ENCODE peak calls at places on chromosomes 13 and 19, in ten cellular contexts. One of them, this sample, is unnamed.
A peak's percentile ranks its signal among the peaks of the same experiment; 100 is the strongest.

GRCh38 chr19:12784394-12784870 is 6.9 kb upstream of the JUNB start:
- DNase-seq in CD8-positive, alpha-beta T cell: no peak
- DNase-seq in ascending aorta: no peak
- DNase-seq in pancreas: no peak
- DNase-seq in IMR-90: peak; percentile 46
- DNase-seq in heart right ventricle: no peak
- DNase-seq in mesenchymal stem cell: peak; percentile 82
- DNase-seq in heart left ventricle: no peak
- DNase-seq in tibial nerve: no peak
- DNase-seq in tibial artery: no peak
- DNase-seq in this sample: no peak

GRCh38 chr13:65892859-65893258 is 1337.3 kb downstream of the PCDH9 start:
- DNase-seq in mesenchymal stem cell: no peak
- DNase-seq in tibial nerve: no peak
- DNase-seq in heart left ventricle: no peak
- DNase-seq in pancreas: no peak
- DNase-seq in heart right ventricle: no peak
- DNase-seq in ascending aorta: no peak
- DNase-seq in IMR-90: peak; percentile 7
- DNase-seq in CD8-positive, alpha-beta T cell: no peak
- DNase-seq in tibial artery: no peak
- DNase-seq in this sample: no peak

GRCh38 chr13:81051873-81052272 is 710.9 kb upstream of the SPRY2 start:
- DNase-seq in ascending aorta: no peak
- DNase-seq in heart right ventricle: no peak
- DNase-seq in tibial nerve: no peak
- DNase-seq in heart left ventricle: no peak
- DNase-seq in tibial artery: no peak
- DNase-seq in pancreas: no peak
- DNase-seq in CD8-positive, alpha-beta T cell: no peak
- DNase-seq in IMR-90: no peak
- DNase-seq in mesenchymal stem cell: peak; percentile 3
- DNase-seq in this sample: no peak

GRCh38 chr13:109803822-109804221 is 17.4 kb upstream of the IRS2 start:
- DNase-seq in CD8-positive, alpha-beta T cell: no peak
- DNase-seq in ascending aorta: no peak
- DNase-seq in mesenchymal stem cell: no peak
- DNase-seq in heart right ventricle: no peak
- DNase-seq in IMR-90: no peak
- DNase-seq in tibial artery: no peak
- DNase-seq in pancreas: no peak
- DNase-seq in heart left ventricle: no peak
- DNase-seq in tibial nerve: no peak
- DNase-seq in this sample: no peak

GRCh38 chr19:28846094-28846812 is 366.7 kb downstream of the UQCRFS1 start:
- DNase-seq in pancreas: no peak
- DNase-seq in tibial nerve: no peak
- DNase-seq in mesenchymal stem cell: no peak
- DNase-seq in heart left ventricle: no peak
- DNase-seq in heart right ventricle: no peak
- DNase-seq in tibial artery: no peak
- DNase-seq in ascending aorta: no peak
- DNase-seq in IMR-90: no peak
- DNase-seq in CD8-positive, alpha-beta T cell: no peak
- DNase-seq in this sample: no peak

GRCh38 chr19:3071764-3072163 is 9.5 kb upstream of the TLE5 start:
- DNase-seq in ascending aorta: no peak
- DNase-seq in tibial artery: no peak
- DNase-seq in heart right ventricle: no peak
- DNase-seq in IMR-90: no peak
- DNase-seq in CD8-positive, alpha-beta T cell: no peak
- DNase-seq in mesenchymal stem cell: no peak
- DNase-seq in heart left ventricle: no peak
- DNase-seq in pancreas: no peak
- DNase-seq in tibial nerve: no peak
- DNase-seq in this sample: no peak

GRCh38 chr19:55686311-55687050 is 11.5 kb downstream of the EPN1 start:
- DNase-seq in ascending aorta: no peak
- DNase-seq in IMR-90: no peak
- DNase-seq in tibial artery: no peak
- DNase-seq in heart right ventricle: no peak
- DNase-seq in mesenchymal stem cell: no peak
- DNase-seq in CD8-positive, alpha-beta T cell: no peak
- DNase-seq in heart left ventricle: no peak
- DNase-seq in tibial nerve: no peak
- DNase-seq in pancreas: peak; percentile 63
- DNase-seq in this sample: no peak

GRCh38 chr13:19864339-19865309 is 1.2 kb upstream of the ZMYM5 start:
- DNase-seq in CD8-positive, alpha-beta T cell: peak; percentile 47
- DNase-seq in mesenchymal stem cell: peak; percentile 69
- DNase-seq in heart right ventricle: peak; percentile 61
- DNase-seq in tibial artery: peak; percentile 79
- DNase-seq in heart left ventricle: peak; percentile 61
- DNase-seq in ascending aorta: no peak
- DNase-seq in IMR-90: peak; percentile 9
- DNase-seq in tibial nerve: peak; percentile 56
- DNase-seq in pancreas: peak; percentile 86
- DNase-seq in this sample: no peak

GRCh38 chr13:59345316-59345715 is 818.4 kb downstream of the DIAPH3 start:
- DNase-seq in mesenchymal stem cell: peak; percentile 17
- DNase-seq in IMR-90: no peak
- DNase-seq in heart left ventricle: peak; percentile 89
- DNase-seq in heart right ventricle: peak; percentile 68
- DNase-seq in tibial artery: no peak
- DNase-seq in pancreas: no peak
- DNase-seq in ascending aorta: no peak
- DNase-seq in CD8-positive, alpha-beta T cell: no peak
- DNase-seq in tibial nerve: no peak
- DNase-seq in this sample: no peak

GRCh38 chr13:34360702-34361101 is 542.8 kb downstream of the RFC3 start:
- DNase-seq in tibial artery: no peak
- DNase-seq in CD8-positive, alpha-beta T cell: no peak
- DNase-seq in heart left ventricle: no peak
- DNase-seq in mesenchymal stem cell: no peak
- DNase-seq in tibial nerve: no peak
- DNase-seq in ascending aorta: no peak
- DNase-seq in IMR-90: no peak
- DNase-seq in heart right ventricle: no peak
- DNase-seq in pancreas: no peak
- DNase-seq in this sample: no peak

GRCh38 chr13:38848360-38848759 is 142.3 kb downstream of the STOML3 start:
- DNase-seq in mesenchymal stem cell: no peak
- DNase-seq in tibial artery: no peak
- DNase-seq in heart left ventricle: no peak
- DNase-seq in IMR-90: no peak
- DNase-seq in heart right ventricle: no peak
- DNase-seq in tibial nerve: no peak
- DNase-seq in pancreas: no peak
- DNase-seq in ascending aorta: no peak
- DNase-seq in CD8-positive, alpha-beta T cell: no peak
- DNase-seq in this sample: no peak

GRCh38 chr13:32989331-32989730 is 26.9 kb upstream of the KL start:
- DNase-seq in pancreas: no peak
- DNase-seq in mesenchymal stem cell: no peak
- DNase-seq in tibial artery: no peak
- DNase-seq in ascending aorta: no peak
- DNase-seq in heart left ventricle: no peak
- DNase-seq in CD8-positive, alpha-beta T cell: no peak
- DNase-seq in heart right ventricle: no peak
- DNase-seq in IMR-90: no peak
- DNase-seq in tibial nerve: no peak
- DNase-seq in this sample: no peak

GRCh38 chr13:37627428-37627827 is 28.9 kb upstream of the POSTN start:
- DNase-seq in pancreas: no peak
- DNase-seq in ascending aorta: no peak
- DNase-seq in heart right ventricle: no peak
- DNase-seq in tibial artery: no peak
- DNase-seq in tibial nerve: no peak
- DNase-seq in heart left ventricle: no peak
- DNase-seq in IMR-90: no peak
- DNase-seq in mesenchymal stem cell: no peak
- DNase-seq in CD8-positive, alpha-beta T cell: no peak
- DNase-seq in this sample: no peak

GRCh38 chr13:35747594-35747993 is 271.1 kb upstream of the MAB21L1 start:
- DNase-seq in IMR-90: no peak
- DNase-seq in heart right ventricle: no peak
- DNase-seq in mesenchymal stem cell: no peak
- DNase-seq in tibial artery: no peak
- DNase-seq in CD8-positive, alpha-beta T cell: no peak
- DNase-seq in tibial nerve: no peak
- DNase-seq in ascending aorta: no peak
- DNase-seq in pancreas: no peak
- DNase-seq in heart left ventricle: no peak
- DNase-seq in this sample: no peak

DNA sequence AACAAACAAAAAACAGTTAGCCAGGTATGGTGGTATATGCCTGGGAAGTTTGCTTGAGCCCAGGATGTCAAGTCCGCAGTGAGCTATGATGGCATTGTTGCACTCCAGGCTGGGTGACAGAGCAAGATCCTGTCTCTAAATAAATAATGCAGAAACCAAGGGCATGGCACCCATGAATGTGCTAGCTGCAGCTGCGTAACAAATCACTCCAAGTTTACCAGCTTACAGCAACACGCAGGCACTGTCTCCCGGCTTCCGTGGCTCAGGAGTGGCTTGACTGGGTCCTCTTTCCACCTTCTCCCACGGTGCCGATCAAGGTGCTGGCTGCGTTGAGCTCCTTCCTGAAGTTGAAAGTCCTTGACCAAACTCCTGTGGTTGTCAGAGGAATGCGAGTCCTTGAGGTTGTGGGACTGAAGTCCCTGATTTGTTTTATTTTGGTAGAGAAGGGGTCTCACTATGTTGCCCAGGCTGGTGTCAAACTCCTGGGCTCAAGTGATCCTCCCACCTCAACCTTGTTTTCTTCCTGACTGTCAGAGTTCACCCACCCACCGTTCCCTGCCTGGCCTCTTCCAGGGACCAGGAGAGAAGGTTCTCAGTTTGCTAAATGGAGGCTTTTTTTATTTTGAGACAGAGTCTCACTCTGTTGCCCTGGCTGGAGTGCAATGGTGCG is 13.2 kb upstream of the ONECUT3 start:
- DNase-seq in mesenchymal stem cell: no peak
- DNase-seq in heart right ventricle: no peak
- DNase-seq in ascending aorta: no peak
- DNase-seq in IMR-90: no peak
- DNase-seq in heart left ventricle: no peak
- DNase-seq in tibial nerve: no peak
- DNase-seq in pancreas: no peak
- DNase-seq in tibial artery: no peak
- DNase-seq in CD8-positive, alpha-beta T cell: no peak
- DNase-seq in this sample: no peak
- H3K27me3 ChIP-seq in mesenchymal stem cell: peaks cover 35% of the 10 kb centered on the region
- H3K27me3 ChIP-seq in heart right ventricle: peaks cover 94% of the 10 kb centered on the region
- H3K27me3 ChIP-seq in ascending aorta: peaks cover 2% of the 10 kb centered on the region
- H3K27me3 ChIP-seq in IMR-90: peaks cover 35% of the 10 kb centered on the region
- H3K27me3 ChIP-seq in heart left ventricle: peaks cover 67% of the 10 kb centered on the region
- H3K27me3 ChIP-seq in tibial nerve: peaks cover 88% of the 10 kb centered on the region
- H3K27me3 ChIP-seq in pancreas: no peaks in the 10 kb centered on the region
- H3K27me3 ChIP-seq in tibial artery: no peaks in the 10 kb centered on the region
- H3K27me3 ChIP-seq in CD8-positive, alpha-beta T cell: no peaks in the 10 kb centered on the region
- H3K27me3 ChIP-seq in this sample: peaks cover 11% of the 10 kb centered on the region

GRCh38 chr13:113209880-113210421 is 538 bp downstream of the CUL4A start:
- DNase-seq in pancreas: peak; percentile 89
- DNase-seq in mesenchymal stem cell: peak; percentile 82
- DNase-seq in IMR-90: peak; percentile 55
- DNase-seq in tibial nerve: no peak
- DNase-seq in heart left ventricle: peak; percentile 39
- DNase-seq in tibial artery: peak; percentile 72
- DNase-seq in heart right ventricle: peak; percentile 54
- DNase-seq in ascending aorta: no peak
- DNase-seq in CD8-positive, alpha-beta T cell: peak; percentile 55
- DNase-seq in this sample: peak; percentile 61
- H3K4me3 ChIP-seq in pancreas: peak overlapping the region; percentile 79
- H3K4me3 ChIP-seq in mesenchymal stem cell: peak overlapping the region; percentile 85
- H3K4me3 ChIP-seq in IMR-90: peak overlapping the region; percentile 96
- H3K4me3 ChIP-seq in tibial nerve: peak overlapping the region; percentile 75
- H3K4me3 ChIP-seq in heart left ventricle: peak overlapping the region; percentile 91
- H3K4me3 ChIP-seq in tibial artery: peak overlapping the region; percentile 99
- H3K4me3 ChIP-seq in heart right ventricle: peak overlapping the region; percentile 86
- H3K4me3 ChIP-seq in ascending aorta: peak overlapping the region; percentile 98
- H3K4me3 ChIP-seq in CD8-positive, alpha-beta T cell: peak overlapping the region; percentile 60
- H3K4me3 ChIP-seq in this sample: peak overlapping the region; percentile 98

GRCh38 chr13:75385708-75386083 is 96.3 kb downstream of the TBC1D4 start:
- DNase-seq in mesenchymal stem cell: no peak
- DNase-seq in IMR-90: no peak
- DNase-seq in CD8-positive, alpha-beta T cell: no peak
- DNase-seq in pancreas: no peak
- DNase-seq in tibial artery: no peak
- DNase-seq in tibial nerve: no peak
- DNase-seq in ascending aorta: no peak
- DNase-seq in heart right ventricle: no peak
- DNase-seq in heart left ventricle: no peak
- DNase-seq in this sample: no peak
- H3K4me1 ChIP-seq in mesenchymal stem cell: no peaks in the 10 kb centered on the region
- H3K4me1 ChIP-seq in IMR-90: no peaks in the 10 kb centered on the region
- H3K4me1 ChIP-seq in CD8-positive, alpha-beta T cell: no peaks in the 10 kb centered on the region
- H3K4me1 ChIP-seq in pancreas: peaks cover 9% of the 10 kb centered on the region
- H3K4me1 ChIP-seq in tibial artery: no peaks in the 10 kb centered on the region
- H3K4me1 ChIP-seq in tibial nerve: no peaks in the 10 kb centered on the region
- H3K4me1 ChIP-seq in ascending aorta: no peaks in the 10 kb centered on the region
- H3K4me1 ChIP-seq in heart right ventricle: no peaks in the 10 kb centered on the region
- H3K4me1 ChIP-seq in heart left ventricle: no peaks in the 10 kb centered on the region
- H3K4me1 ChIP-seq in this sample: no peaks in the 10 kb centered on the region

DNA sequence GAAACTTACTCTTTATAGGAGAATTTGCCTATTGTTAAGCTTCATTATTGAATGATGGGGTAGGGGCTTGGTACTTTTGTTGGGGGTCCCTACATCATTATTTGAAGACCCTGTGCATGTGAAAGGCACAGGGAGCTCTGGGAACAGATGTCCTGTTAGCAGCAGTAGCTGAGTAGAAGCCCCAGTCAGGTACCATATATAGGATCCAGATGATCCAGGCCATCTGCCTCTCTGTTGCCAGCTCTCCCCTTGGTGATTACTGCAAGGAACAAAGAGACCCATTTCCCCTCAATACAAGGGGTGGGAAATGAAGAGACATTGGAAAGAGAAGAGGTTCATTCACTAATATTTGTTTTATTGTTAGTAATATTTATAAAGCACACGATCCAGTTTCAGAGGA is 4.4 kb upstream of the MTMR6 start:
- DNase-seq in heart right ventricle: no peak
- DNase-seq in pancreas: no peak
- DNase-seq in ascending aorta: no peak
- DNase-seq in mesenchymal stem cell: no peak
- DNase-seq in tibial artery: no peak
- DNase-seq in IMR-90: no peak
- DNase-seq in tibial nerve: no peak
- DNase-seq in heart left ventricle: no peak
- DNase-seq in CD8-positive, alpha-beta T cell: no peak
- DNase-seq in this sample: no peak
- H3K27me3 ChIP-seq in heart right ventricle: peaks cover 10% of the 10 kb centered on the region
- H3K27me3 ChIP-seq in pancreas: no peaks in the 10 kb centered on the region
- H3K27me3 ChIP-seq in ascending aorta: no peaks in the 10 kb centered on the region
- H3K27me3 ChIP-seq in mesenchymal stem cell: peaks cover 18% of the 10 kb centered on the region
- H3K27me3 ChIP-seq in tibial artery: no peaks in the 10 kb centered on the region
- H3K27me3 ChIP-seq in IMR-90: peaks cover 8% of the 10 kb centered on the region
- H3K27me3 ChIP-seq in tibial nerve: no peaks in the 10 kb centered on the region
- H3K27me3 ChIP-seq in heart left ventricle: peaks cover 13% of the 10 kb centered on the region
- H3K27me3 ChIP-seq in CD8-positive, alpha-beta T cell: no peaks in the 10 kb centered on the region
- H3K27me3 ChIP-seq in this sample: peaks cover 10% of the 10 kb centered on the region

GRCh38 chr13:29441301-29441700 is 154.2 kb downstream of the SLC7A1 start:
- DNase-seq in ascending aorta: no peak
- DNase-seq in tibial nerve: no peak
- DNase-seq in IMR-90: no peak
- DNase-seq in mesenchymal stem cell: no peak
- DNase-seq in tibial artery: no peak
- DNase-seq in CD8-positive, alpha-beta T cell: no peak
- DNase-seq in heart left ventricle: no peak
- DNase-seq in heart right ventricle: no peak
- DNase-seq in pancreas: no peak
- DNase-seq in this sample: no peak
- H3K4me3 ChIP-seq in ascending aorta: no peak overlapping the region
- H3K4me3 ChIP-seq in tibial nerve: no peak overlapping the region
- H3K4me3 ChIP-seq in IMR-90: no peak overlapping the region
- H3K4me3 ChIP-seq in mesenchymal stem cell: no peak overlapping the region
- H3K4me3 ChIP-seq in tibial artery: no peak overlapping the region
- H3K4me3 ChIP-seq in CD8-positive, alpha-beta T cell: no peak overlapping the region
- H3K4me3 ChIP-seq in heart left ventricle: no peak overlapping the region
- H3K4me3 ChIP-seq in heart right ventricle: no peak overlapping the region
- H3K4me3 ChIP-seq in pancreas: no peak overlapping the region
- H3K4me3 ChIP-seq in this sample: no peak overlapping the region